ENCODE peak calls at places on chromosomes 2 and 18, in six cellular contexts. One of them, this sample, is unnamed.

GRCh38 chr18:136433-136832 is 21.9 kb upstream of the USP14 start:
- ATAC-seq in psoas muscle: no peak
- ATAC-seq in left lung: no peak
- ATAC-seq in effector memory CD8-positive, alpha-beta T cell: peak; percentile 98
- ATAC-seq in HepG2: peak; percentile 83
- ATAC-seq in CD4-positive, alpha-beta T cell: peak; percentile 71
- ATAC-seq in this sample: no peak

GRCh38 chr18:5155180-5155906 is 41.7 kb downstream of the AKAIN1 start:
- ATAC-seq in effector memory CD8-positive, alpha-beta T cell: no peak
- ATAC-seq in psoas muscle: no peak
- ATAC-seq in CD4-positive, alpha-beta T cell: no peak
- ATAC-seq in HepG2: no peak
- ATAC-seq in left lung: no peak
- ATAC-seq in this sample: no peak

GRCh38 chr2:236167297-236168109 is 683 bp downstream of the GBX2 start:
- ATAC-seq in effector memory CD8-positive, alpha-beta T cell: no peak
- ATAC-seq in HepG2: peak; percentile 77
- ATAC-seq in left lung: peak; percentile 12
- ATAC-seq in CD4-positive, alpha-beta T cell: no peak
- ATAC-seq in psoas muscle: peak; percentile 41
- ATAC-seq in this sample: peak; percentile 36

GRCh38 chr2:42030196-42030759 is 17.5 kb upstream of the PKDCC start:
- ATAC-seq in HepG2: no peak
- ATAC-seq in CD4-positive, alpha-beta T cell: no peak
- ATAC-seq in effector memory CD8-positive, alpha-beta T cell: no peak
- ATAC-seq in left lung: no peak
- ATAC-seq in psoas muscle: no peak
- ATAC-seq in this sample: no peak

GRCh38 chr2:120783969-120784372 is 48.3 kb downstream of the GLI2 start:
- ATAC-seq in left lung: no peak
- ATAC-seq in CD4-positive, alpha-beta T cell: no peak
- ATAC-seq in effector memory CD8-positive, alpha-beta T cell: no peak
- ATAC-seq in psoas muscle: peak; percentile 35
- ATAC-seq in HepG2: no peak
- ATAC-seq in this sample: no peak

GRCh38 chr2:1754046-1754445 is 9.7 kb upstream of the PXDN start:
- ATAC-seq in psoas muscle: no peak
- ATAC-seq in HepG2: no peak
- ATAC-seq in effector memory CD8-positive, alpha-beta T cell: no peak
- ATAC-seq in left lung: no peak
- ATAC-seq in CD4-positive, alpha-beta T cell: no peak
- ATAC-seq in this sample: no peak

GRCh38 chr2:191746809-191747208 is 68.9 kb downstream of the NABP1 start:
- ATAC-seq in left lung: no peak
- ATAC-seq in HepG2: no peak
- ATAC-seq in psoas muscle: peak; percentile 59
- ATAC-seq in CD4-positive, alpha-beta T cell: no peak
- ATAC-seq in effector memory CD8-positive, alpha-beta T cell: no peak
- ATAC-seq in this sample: no peak

GRCh38 chr2:226211439-226211838 is 588.2 kb downstream of the IRS1 start:
- ATAC-seq in psoas muscle: no peak
- ATAC-seq in HepG2: no peak
- ATAC-seq in effector memory CD8-positive, alpha-beta T cell: no peak
- ATAC-seq in left lung: no peak
- ATAC-seq in CD4-positive, alpha-beta T cell: no peak
- ATAC-seq in this sample: no peak

GRCh38 chr2:98730053-98730850 is 680 bp downstream of the MGAT4A start:
- ATAC-seq in psoas muscle: peak; percentile 37
- ATAC-seq in left lung: peak; percentile 61
- ATAC-seq in HepG2: peak; percentile 29
- ATAC-seq in effector memory CD8-positive, alpha-beta T cell: peak; percentile 34
- ATAC-seq in CD4-positive, alpha-beta T cell: peak; percentile 49
- ATAC-seq in this sample: peak; percentile 53

GRCh38 chr18:74217476-74218143 is 69.3 kb downstream of the TIMM21 start:
- ATAC-seq in CD4-positive, alpha-beta T cell: no peak
- ATAC-seq in HepG2: peak; percentile 71
- ATAC-seq in effector memory CD8-positive, alpha-beta T cell: no peak
- ATAC-seq in psoas muscle: no peak
- ATAC-seq in left lung: peak; percentile 88
- ATAC-seq in this sample: peak; percentile 80

GRCh38 chr2:107364361-107364950 is 462.2 kb upstream of the RGPD4 start:
- ATAC-seq in CD4-positive, alpha-beta T cell: no peak
- ATAC-seq in HepG2: no peak
- ATAC-seq in effector memory CD8-positive, alpha-beta T cell: no peak
- ATAC-seq in psoas muscle: no peak
- ATAC-seq in left lung: no peak
- ATAC-seq in this sample: peak; percentile 64

GRCh38 chr2:190666895-190667294 is 18.0 kb downstream of the NAB1 start:
- ATAC-seq in HepG2: no peak
- ATAC-seq in CD4-positive, alpha-beta T cell: no peak
- ATAC-seq in left lung: no peak
- ATAC-seq in effector memory CD8-positive, alpha-beta T cell: no peak
- ATAC-seq in psoas muscle: no peak
- ATAC-seq in this sample: no peak

GRCh38 chr18:24181806-24182205 is 42.9 kb downstream of the CABYR start:
- ATAC-seq in CD4-positive, alpha-beta T cell: no peak
- ATAC-seq in HepG2: no peak
- ATAC-seq in left lung: no peak
- ATAC-seq in psoas muscle: no peak
- ATAC-seq in effector memory CD8-positive, alpha-beta T cell: no peak
- ATAC-seq in this sample: no peak

GRCh38 chr18:8389391-8390340 is 219.6 kb upstream of the RAB12 start:
- ATAC-seq in effector memory CD8-positive, alpha-beta T cell: no peak
- ATAC-seq in CD4-positive, alpha-beta T cell: no peak
- ATAC-seq in left lung: peak; percentile 97
- ATAC-seq in psoas muscle: peak; percentile 87
- ATAC-seq in HepG2: peak; percentile 93
- ATAC-seq in this sample: peak; percentile 86

GRCh38 chr18:9049495-9049809 is 53.0 kb upstream of the NDUFV2 start:
- ATAC-seq in left lung: no peak
- ATAC-seq in CD4-positive, alpha-beta T cell: no peak
- ATAC-seq in HepG2: no peak
- ATAC-seq in psoas muscle: no peak
- ATAC-seq in effector memory CD8-positive, alpha-beta T cell: no peak
- ATAC-seq in this sample: no peak

GRCh38 chr18:44895176-44895798 is 214.6 kb downstream of the SETBP1 start:
- ATAC-seq in CD4-positive, alpha-beta T cell: no peak
- ATAC-seq in effector memory CD8-positive, alpha-beta T cell: no peak
- ATAC-seq in left lung: peak; percentile 73
- ATAC-seq in HepG2: peak; percentile 29
- ATAC-seq in psoas muscle: peak; percentile 88
- ATAC-seq in this sample: peak; percentile 69

GRCh38 chr18:36203360-36203895 is 16.1 kb downstream of the MOCOS start:
- ATAC-seq in CD4-positive, alpha-beta T cell: no peak
- ATAC-seq in psoas muscle: no peak
- ATAC-seq in effector memory CD8-positive, alpha-beta T cell: no peak
- ATAC-seq in left lung: no peak
- ATAC-seq in HepG2: no peak
- ATAC-seq in this sample: no peak

GRCh38 chr2:63819256-63819655 is 22.4 kb upstream of the UGP2 start:
- ATAC-seq in HepG2: no peak
- ATAC-seq in left lung: no peak
- ATAC-seq in psoas muscle: no peak
- ATAC-seq in CD4-positive, alpha-beta T cell: no peak
- ATAC-seq in effector memory CD8-positive, alpha-beta T cell: no peak
- ATAC-seq in this sample: no peak

GRCh38 chr2:231034291-231034882 is 2.9 kb upstream of the C2orf72 start:
- ATAC-seq in left lung: no peak
- ATAC-seq in psoas muscle: no peak
- ATAC-seq in CD4-positive, alpha-beta T cell: no peak
- ATAC-seq in effector memory CD8-positive, alpha-beta T cell: no peak
- ATAC-seq in HepG2: peak; percentile 45
- ATAC-seq in this sample: no peak

GRCh38 chr2:18412980-18413793 is 147.3 kb downstream of the RDH14 start:
- ATAC-seq in HepG2: no peak
- ATAC-seq in left lung: peak; percentile 73
- ATAC-seq in CD4-positive, alpha-beta T cell: no peak
- ATAC-seq in psoas muscle: no peak
- ATAC-seq in effector memory CD8-positive, alpha-beta T cell: no peak
- ATAC-seq in this sample: no peak

GRCh38 chr2:102070058-102070642 is 72.4 kb upstream of the IL1R1 start:
- ATAC-seq in HepG2: peak; percentile 96
- ATAC-seq in CD4-positive, alpha-beta T cell: no peak
- ATAC-seq in effector memory CD8-positive, alpha-beta T cell: no peak
- ATAC-seq in left lung: peak; percentile 94
- ATAC-seq in psoas muscle: peak; percentile 92
- ATAC-seq in this sample: peak; percentile 38

GRCh38 chr2:213751446-213751845 is 467.2 kb downstream of the SPAG16 start:
- ATAC-seq in left lung: no peak
- ATAC-seq in CD4-positive, alpha-beta T cell: no peak
- ATAC-seq in effector memory CD8-positive, alpha-beta T cell: no peak
- ATAC-seq in HepG2: no peak
- ATAC-seq in psoas muscle: no peak
- ATAC-seq in this sample: peak; percentile 55

GRCh38 chr2:240632291-240632670 is 7.0 kb downstream of the GPR35 start:
- ATAC-seq in left lung: no peak
- ATAC-seq in psoas muscle: no peak
- ATAC-seq in CD4-positive, alpha-beta T cell: no peak
- ATAC-seq in effector memory CD8-positive, alpha-beta T cell: no peak
- ATAC-seq in HepG2: no peak
- ATAC-seq in this sample: no peak